ENCODE peak calls at places on chromosomes 4 and X, in ten cellular contexts. R, A, M, E, L, O, K, H, J and S are unnamed samples.

GRCh38 chr4:72975488-72975784 is 94.1 kb downstream of the COX18 start:
- DNase-seq in R (no peak), A (no peak), M (no peak), E (no peak), L (no peak), O (no peak), K (no peak), H (no peak), J (peak; percentile 44), S (no peak)

GRCh38 chrX:123833387-123833786 is 26.5 kb upstream of the XIAP start:
- DNase-seq in R (peak; percentile 42), A (no peak), M (peak; percentile 62), E (peak; percentile 48), L (no peak), O (peak; percentile 48), K (no peak), H (peak; percentile 50), J (peak; percentile 39), S (peak; percentile 49)

GRCh38 chr4:15894923-15895411 is 43.6 kb downstream of the FGFBP1 start:
- DNase-seq in R (peak; percentile 76), A (no peak), M (no peak), E (no peak), L (no peak), O (peak; percentile 18), K (no peak), H (no peak), J (peak; percentile 18), S (no peak)

GRCh38 chr4:8539661-8540060 is 40.5 kb upstream of the GPR78 start:
- DNase-seq in R (no peak), A (no peak), M (no peak), E (no peak), L (no peak), O (no peak), K (no peak), H (no peak), J (no peak), S (no peak)

GRCh38 chr4:86717651-86718050 is 123.5 kb downstream of the PTPN13 start:
- DNase-seq in R (no peak), A (no peak), M (no peak), E (no peak), L (no peak), O (no peak), K (no peak), H (no peak), J (no peak), S (no peak)

GRCh38 chrX:29138003-29138402 is 550.8 kb downstream of the IL1RAPL1 start:
- DNase-seq in R (no peak), A (no peak), M (no peak), E (no peak), L (no peak), O (no peak), K (no peak), H (no peak), J (no peak), S (no peak)

GRCh38 chr4:153974452-153974851 is 185.6 kb upstream of the SFRP2 start:
- DNase-seq in R (no peak), A (no peak), M (no peak), E (no peak), L (no peak), O (no peak), K (no peak), H (no peak), J (no peak), S (no peak)

GRCh38 chr4:169557061-169557636 is 55.2 kb downstream of the NEK1 start:
- DNase-seq in R (no peak), A (no peak), M (peak; percentile 45), E (no peak), L (no peak), O (no peak), K (no peak), H (no peak), J (peak; percentile 38), S (no peak)

GRCh38 chr4:144831971-144832370 is 186.0 kb downstream of the HHIP start:
- DNase-seq in R (peak; percentile 8), A (no peak), M (no peak), E (no peak), L (no peak), O (no peak), K (no peak), H (no peak), J (no peak), S (no peak)

GRCh38 chr4:162075691-162076090 is 88.1 kb downstream of the FSTL5 start:
- DNase-seq in R (peak; percentile 1), A (no peak), M (no peak), E (no peak), L (no peak), O (peak; percentile 9), K (no peak), H (no peak), J (no peak), S (no peak)

GRCh38 chr4:172900880-172901279 is 267.7 kb upstream of the GALNT7 start:
- DNase-seq in R (no peak), A (no peak), M (peak; percentile 35), E (no peak), L (no peak), O (no peak), K (no peak), H (no peak), J (no peak), S (no peak)

GRCh38 chr4:2793920-2794706 is 1.2 kb downstream of the SH3BP2 start:
- DNase-seq in R (no peak), A (peak; percentile 26), M (peak; percentile 69), E (peak; percentile 12), L (peak; percentile 37), O (peak; percentile 71), K (peak; percentile 51), H (no peak), J (no peak), S (no peak)

GRCh38 chr4:2795558-2796260 is 2.8 kb downstream of the SH3BP2 start:
- DNase-seq in R (no peak), A (peak; percentile 11), M (no peak), E (peak; percentile 18), L (peak; percentile 17), O (no peak), K (no peak), H (no peak), J (no peak), S (no peak)

GRCh38 chr4:2793578-2793919 is 664 bp downstream of the SH3BP2 start:
- DNase-seq in R (no peak), A (peak; percentile 22), M (no peak), E (peak; percentile 31), L (peak; percentile 58), O (peak; percentile 72), K (peak; percentile 44), H (peak; percentile 58), J (peak; percentile 57), S (peak; percentile 12)

GRCh38 chr4:2796261-2797187 is 3.6 kb downstream of the SH3BP2 start:
- DNase-seq in R (peak; percentile 31), A (peak; percentile 12), M (peak; percentile 96), E (peak; percentile 16), L (peak; percentile 12), O (peak; percentile 47), K (no peak), H (no peak), J (peak; percentile 52), S (no peak)

GRCh38 chr4:2794707-2795557 is 2.0 kb downstream of the SH3BP2 start:
- DNase-seq in R (no peak), A (peak; percentile 39), M (no peak), E (peak; percentile 14), L (peak; percentile 67), O (peak; percentile 85), K (peak; percentile 75), H (no peak), J (peak; percentile 79), S (peak; percentile 30)
- H3K4me1 ChIP-seq in R (peaks cover 21% of the 10 kb centered on the region), A (peaks cover 14% of the 10 kb centered on the region), M (peaks cover 60% of the 10 kb centered on the region), E (peaks cover 55% of the 10 kb centered on the region), L (peaks cover 25% of the 10 kb centered on the region), O (peaks cover 66% of the 10 kb centered on the region), K (peaks cover 88% of the 10 kb centered on the region), H (peaks cover 10% of the 10 kb centered on the region), J (peaks cover 41% of the 10 kb centered on the region), S (peaks cover 64% of the 10 kb centered on the region)

GRCh38 chr4:160142579-160142978 is 1039.7 kb downstream of the RAPGEF2 start:
- DNase-seq in R (no peak), A (no peak), M (no peak), E (no peak), L (no peak), O (no peak), K (no peak), H (no peak), J (no peak), S (no peak)
- H3K4me1 ChIP-seq in R (no peaks in the 10 kb centered on the region), A (no peaks in the 10 kb centered on the region), M (no peaks in the 10 kb centered on the region), E (no peaks in the 10 kb centered on the region), L (no peaks in the 10 kb centered on the region), O (no peaks in the 10 kb centered on the region), K (no peaks in the 10 kb centered on the region), H (peaks cover 25% of the 10 kb centered on the region), J (no peaks in the 10 kb centered on the region), S (no peaks in the 10 kb centered on the region)

GRCh38 chr4:108146819-108147218 is 21.9 kb downstream of the LEF1 start:
- DNase-seq in R (no peak), A (no peak), M (no peak), E (no peak), L (no peak), O (no peak), K (no peak), H (peak; percentile 57), J (no peak), S (no peak)

GRCh38 chr4:108144451-108144850 is 24.3 kb downstream of the LEF1 start:
- DNase-seq in R (no peak), A (no peak), M (no peak), E (peak; percentile 30), L (no peak), O (no peak), K (no peak), H (no peak), J (no peak), S (no peak)

GRCh38 chr4:108146346-108146745 is 22.4 kb downstream of the LEF1 start:
- DNase-seq in R (no peak), A (no peak), M (no peak), E (no peak), L (no peak), O (no peak), K (no peak), H (no peak), J (no peak), S (no peak)

GRCh38 chr4:108149588-108150380 is 18.9 kb downstream of the LEF1 start:
- DNase-seq in R (no peak), A (no peak), M (no peak), E (no peak), L (no peak), O (no peak), K (no peak), H (no peak), J (no peak), S (no peak)

DNA sequence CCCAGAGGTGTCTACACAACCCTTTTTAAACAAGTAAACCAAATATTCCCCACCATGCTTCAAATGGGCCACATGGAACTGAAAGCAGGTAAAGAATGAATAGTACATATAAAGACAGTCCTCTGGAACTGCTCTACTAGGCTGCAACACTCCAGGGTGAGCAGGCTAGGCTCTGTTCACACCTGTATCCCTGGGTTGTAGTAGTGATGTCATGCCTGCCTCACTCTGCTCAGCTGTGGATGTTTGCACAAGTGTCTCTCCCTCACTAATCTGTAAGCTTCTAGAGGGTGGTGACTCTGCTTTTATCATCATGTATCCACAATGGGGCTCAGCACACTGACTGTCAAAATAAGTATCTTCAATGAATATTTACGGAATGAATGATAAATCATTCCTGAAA is 20.4 kb downstream of the LEF1 start:
- DNase-seq in R (no peak), A (no peak), M (no peak), E (peak; percentile 69), L (no peak), O (no peak), K (no peak), H (no peak), J (no peak), S (no peak)
- H3K4me1 ChIP-seq in R (no peaks in the 10 kb centered on the region), A (no peaks in the 10 kb centered on the region), M (no peaks in the 10 kb centered on the region), E (peaks cover 91% of the 10 kb centered on the region), L (no peaks in the 10 kb centered on the region), O (peaks cover 4% of the 10 kb centered on the region), K (no peaks in the 10 kb centered on the region), H (peaks cover 15% of the 10 kb centered on the region), J (no peaks in the 10 kb centered on the region), S (peaks cover 5% of the 10 kb centered on the region)

GRCh38 chr4:52659722-52660261 is 691 bp upstream of the USP46 start:
- DNase-seq in R (peak; percentile 27), A (peak; percentile 63), M (no peak), E (no peak), L (peak; percentile 77), O (peak; percentile 60), K (peak; percentile 81), H (peak; percentile 60), J (no peak), S (peak; percentile 43)
- H3K4me1 ChIP-seq in R (peaks cover 10% of the 10 kb centered on the region), A (peaks cover 11% of the 10 kb centered on the region), M (peaks cover 36% of the 10 kb centered on the region), E (no peaks in the 10 kb centered on the region), L (peaks cover 22% of the 10 kb centered on the region), O (peaks cover 8% of the 10 kb centered on the region), K (peaks cover 76% of the 10 kb centered on the region), H (peaks cover 40% of the 10 kb centered on the region), J (peaks cover 4% of the 10 kb centered on the region), S (no peaks in the 10 kb centered on the region)